ENCODE peak calls at places on chromosome 20, in six cellular contexts. L, C, K, I, O and R are unnamed samples.

GRCh38 chr20:58235010-58235409 is 6.6 kb upstream of the ANKRD60 start:
- DNase-seq in K (no peak), L (no peak), C (no peak), O (no peak), I (no peak), R (no peak)

GRCh38 chr20:2746636-2747265 is 53.7 kb downstream of the CPXM1 start:
- DNase-seq in O (no peak), L (no peak), K (no peak), C (no peak), I (no peak), R (no peak)

GRCh38 chr20:50668326-50668725 is 23.0 kb downstream of the RIPOR3 start:
- DNase-seq in O (no peak), K (no peak), I (no peak), C (no peak), L (no peak), R (no peak)

GRCh38 chr20:49268600-49269365 is 9.1 kb downstream of the ZNFX1 start:
- DNase-seq in C (peak), O (no peak), L (no peak), K (no peak), I (no peak), R (peak)

GRCh38 chr20:62079166-62079565 is 13.5 kb upstream of the TAF4 start:
- DNase-seq in I (no peak), L (no peak), C (no peak), O (no peak), K (no peak), R (no peak)

GRCh38 chr20:36677422-36677771 is 31.4 kb upstream of the SLA2 start:
- DNase-seq in O (no peak), I (no peak), L (no peak), K (no peak), C (no peak), R (no peak)

GRCh38 chr20:7346562-7346961 is 579.1 kb downstream of the BMP2 start:
- DNase-seq in K (no peak), C (no peak), O (no peak), I (no peak), L (no peak), R (no peak)

GRCh38 chr20:57843941-57844625 is 134.3 kb upstream of the PMEPA1 start:
- DNase-seq in C (no peak), I (no peak), O (no peak), K (peak), L (no peak), R (no peak)

GRCh38 chr20:16806886-16807285 is 58.7 kb downstream of the OTOR start:
- DNase-seq in O (no peak), C (no peak), I (no peak), K (no peak), L (peak), R (peak)

GRCh38 chr20:40532103-40532502 is 156.9 kb downstream of the MAFB start:
- DNase-seq in L (peak), K (peak), I (no peak), C (no peak), O (no peak), R (no peak)

GRCh38 chr20:19071902-19072498 is 140.4 kb upstream of the SLC24A3 start:
- DNase-seq in K (no peak), C (no peak), O (no peak), I (no peak), L (no peak), R (no peak)

GRCh38 chr20:50136822-50137599 is 16.5 kb downstream of the PEDS1 start:
- DNase-seq in O (no peak), C (peak), K (no peak), I (no peak), L (no peak), R (peak)

GRCh38 chr20:21090112-21090737 is 15.9 kb downstream of the LINC00237 start:
- DNase-seq in K (no peak), I (no peak), L (peak), C (no peak), O (no peak), R (no peak)

GRCh38 chr20:61748376-61748775 is 317.3 kb downstream of the TAF4 start:
- DNase-seq in C (peak), L (no peak), K (no peak), O (no peak), I (no peak), R (peak)

GRCh38 chr20:16241911-16242310 is 331.3 kb downstream of the KIF16B start:
- DNase-seq in O (no peak), I (no peak), C (no peak), K (no peak), L (peak), R (no peak)

GRCh38 chr20:33676121-33676520 is 1.9 kb upstream of the NECAB3 start:
- DNase-seq in O (no peak), I (no peak), L (no peak), K (no peak), C (no peak), R (no peak)
- H2BK15ac ChIP-seq in O (no peak), I (no peak), L (no peak), K (no peak), C (no peak), R (no peak)

GRCh38 chr20:4021905-4022304 is 6.5 kb upstream of the RNF24 start:
- DNase-seq in C (no peak), I (no peak), O (no peak), K (no peak), L (peak), R (peak)

GRCh38 chr20:4017051-4017702 is 1.8 kb upstream of the RNF24 start:
- DNase-seq in O (no peak), L (no peak), I (no peak), K (no peak), C (no peak), R (no peak)

GRCh38 chr20:4016349-4017050 is 1.1 kb upstream of the RNF24 start:
- DNase-seq in O (no peak), K (no peak), I (no peak), L (no peak), C (no peak), R (no peak)

GRCh38 chr20:4020256-4020655 is 4.9 kb upstream of the RNF24 start:
- DNase-seq in O (no peak), I (no peak), K (no peak), C (no peak), L (no peak), R (no peak)

DNA sequence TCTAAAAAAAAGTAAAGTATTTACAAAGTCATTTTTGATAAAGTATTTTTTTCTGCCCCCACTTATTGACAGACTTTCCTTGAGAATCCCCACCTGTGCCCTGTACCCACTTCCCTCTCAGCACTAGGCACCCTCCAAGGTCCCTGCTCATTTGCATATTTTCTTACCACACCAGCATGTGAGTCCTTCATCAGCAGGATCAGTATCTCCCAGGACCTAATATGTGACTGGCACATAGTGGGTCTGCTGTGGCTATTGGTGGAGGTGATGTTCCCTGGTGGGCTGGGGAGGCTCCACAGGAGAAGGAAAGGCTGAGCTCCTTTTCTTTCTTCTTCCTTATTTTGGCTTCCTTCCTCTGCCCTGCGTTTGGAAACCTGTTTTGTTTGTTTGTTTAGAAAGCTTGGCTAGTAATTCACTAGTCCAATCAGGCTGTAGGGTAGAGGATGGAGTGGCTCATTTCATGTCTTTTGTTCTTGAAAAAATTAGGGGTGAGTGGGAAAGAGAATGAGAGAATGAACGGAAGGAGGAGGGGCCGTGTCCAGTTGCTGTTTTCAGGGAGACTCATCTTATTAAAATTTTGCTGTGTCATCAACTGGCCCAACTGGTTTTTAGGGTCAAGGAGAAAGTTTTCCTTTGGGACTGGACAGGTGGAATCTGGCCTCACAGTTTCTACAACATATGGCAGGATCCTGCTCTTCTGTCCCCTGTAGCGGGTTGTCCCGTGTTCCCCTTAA is 2.8 kb upstream of the RNF24 start:
- DNase-seq in L (no peak), O (no peak), C (no peak), K (no peak), I (no peak), R (no peak)
- H2BK5ac ChIP-seq in L (no peak), O (peak), C (no peak), K (no peak), I (no peak), R (no peak)

GRCh38 chr20:32463642-32464400 is 105.7 kb downstream of the ASXL1 start:
- DNase-seq in K (no peak), C (peak), L (no peak), O (no peak), I (no peak), R (no peak)

GRCh38 chr20:32462900-32463641 is 104.9 kb downstream of the ASXL1 start:
- DNase-seq in O (no peak), C (peak), L (no peak), I (no peak), K (no peak), R (no peak)

GRCh38 chr20:32460683-32461320 is 102.7 kb downstream of the ASXL1 start:
- DNase-seq in O (no peak), I (no peak), L (no peak), K (no peak), C (no peak), R (no peak)

GRCh38 chr20:32460231-32460630 is 102.1 kb downstream of the ASXL1 start:
- DNase-seq in C (no peak), I (no peak), K (no peak), L (no peak), O (no peak), R (no peak)

GRCh38 chr20:32461836-32462600 is 103.9 kb downstream of the ASXL1 start:
- DNase-seq in C (no peak), L (no peak), I (no peak), K (no peak), O (no peak), R (no peak)
- H3K18ac ChIP-seq in C (no peak), L (no peak), I (peak), K (no peak), O (no peak), R (no peak)

DNA sequence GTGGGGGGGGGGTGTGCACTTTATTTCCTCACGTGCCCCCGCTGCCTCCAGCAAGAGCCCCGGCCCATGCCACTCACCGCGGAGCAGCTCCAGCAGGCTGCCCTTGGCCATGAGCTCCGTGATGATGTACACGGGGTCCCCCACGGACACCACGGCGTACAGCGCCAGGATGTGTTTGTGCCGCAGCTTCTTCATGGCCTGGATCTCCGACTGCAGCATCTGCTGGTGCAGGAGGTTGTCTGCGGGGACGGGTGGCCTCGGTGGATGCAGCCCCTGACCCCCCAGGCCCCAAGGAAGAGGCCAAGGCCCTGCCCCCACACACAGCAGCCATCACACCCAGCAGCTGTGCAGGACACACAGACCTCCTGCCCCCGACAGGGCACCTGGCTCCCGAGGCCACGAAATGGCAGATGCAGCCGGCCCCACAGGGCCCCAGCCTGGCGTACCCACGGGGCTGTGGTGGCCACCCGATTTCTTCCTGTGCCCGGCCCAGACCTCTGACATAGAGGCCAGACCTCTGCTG is 4.7 kb downstream of the PTK6 start:
- DNase-seq in K (no peak), I (no peak), L (no peak), C (no peak), O (no peak), R (no peak)
- H2BK15ac ChIP-seq in K (no peak), I (peak), L (no peak), C (no peak), O (no peak), R (no peak)

GRCh38 chr20:38477747-38478146 is 5.1 kb downstream of the RALGAPB start:
- DNase-seq in I (no peak), L (no peak), C (no peak), K (no peak), O (no peak), R (no peak)

GRCh38 chr20:38471987-38472512 is 593 bp upstream of the RALGAPB start:
- DNase-seq in K (no peak), L (no peak), O (no peak), C (no peak), I (no peak), R (no peak)

GRCh38 chr20:38473353-38473795 is 731 bp downstream of the RALGAPB start:
- DNase-seq in I (no peak), O (no peak), K (no peak), L (peak), C (peak), R (no peak)

GRCh38 chr20:38471245-38471644 is 1.4 kb upstream of the RALGAPB start:
- DNase-seq in C (no peak), O (no peak), L (no peak), K (no peak), I (no peak), R (no peak)

GRCh38 chr20:38472513-38473352 is at the start of gene RALGAPB:
- DNase-seq in L (peak), O (peak), K (peak), C (peak), I (peak), R (peak)
- H2BK5ac ChIP-seq in L (no peak), O (peak), K (no peak), C (peak), I (no peak), R (peak)

GRCh38 chr20:47117789-47118188 is 223.1 kb downstream of the EYA2 start:
- DNase-seq in I (no peak), O (no peak), L (no peak), K (no peak), C (no peak), R (peak)
- H3K18ac ChIP-seq in I (no peak), O (no peak), L (no peak), K (no peak), C (no peak), R (no peak)